ENCODE peak calls at places on chromosomes 3 and 15, in five cellular contexts. B is mesenchymal stem cell, L is neuronal stem cell, O is IMR-90, M is H9. C is an unnamed sample.

GRCh38 chr15:90018216-90018831 is 17.2 kb downstream of the ZNF710 start:
- DNase-seq in O (no peak), M (no peak), B (no peak), L (no peak), C (no peak)

GRCh38 chr3:11435420-11435819 is 163.2 kb downstream of the ATG7 start:
- DNase-seq in L (no peak), O (no peak), M (no peak), B (no peak), C (no peak)

GRCh38 chr15:78056714-78057269 is 20.7 kb downstream of the TBC1D2B start:
- DNase-seq in L (no peak), B (peak), M (no peak), O (peak), C (no peak)

GRCh38 chr3:15387171-15387581 is 40.2 kb downstream of the METTL6 start:
- DNase-seq in M (no peak), B (no peak), O (peak), L (no peak), C (no peak)

GRCh38 chr15:40420071-40420713 is 14.6 kb downstream of the IVD start:
- DNase-seq in M (no peak), B (no peak), L (no peak), O (no peak), C (no peak)

GRCh38 chr3:114078126-114078525 is 21.6 kb downstream of the QTRT2 start:
- DNase-seq in M (no peak), L (no peak), B (no peak), O (peak), C (no peak)

GRCh38 chr3:133667118-133667517 is 5.4 kb upstream of the TOPBP1 start:
- DNase-seq in L (no peak), O (no peak), B (no peak), M (no peak), C (no peak)

GRCh38 chr15:68511073-68511991 is 67.5 kb upstream of the CORO2B start:
- DNase-seq in L (no peak), B (no peak), M (no peak), O (peak), C (no peak)

GRCh38 chr3:128726691-128727031 is 678 bp downstream of the RAB7A start:
- DNase-seq in L (peak), O (peak), B (peak), M (no peak), C (peak)

GRCh38 chr3:16633948-16634347 is 28.7 kb upstream of the DAZL start:
- DNase-seq in O (no peak), L (no peak), B (no peak), M (no peak), C (no peak)
- H2BK15ac ChIP-seq in O (no peak), L (no peak), B (no peak), M (no peak), C (no peak)

GRCh38 chr3:16908878-16909277 is 24.1 kb downstream of the PLCL2 start:
- DNase-seq in L (no peak), O (no peak), M (no peak), B (no peak), C (no peak)

GRCh38 chr3:16908006-16908405 is 23.3 kb downstream of the PLCL2 start:
- DNase-seq in L (no peak), O (no peak), B (no peak), M (no peak), C (no peak)

GRCh38 chr3:16910207-16910606 is 25.5 kb downstream of the PLCL2 start:
- DNase-seq in L (no peak), B (no peak), O (no peak), M (no peak), C (no peak)

GRCh38 chr3:16908408-16908807 is 23.7 kb downstream of the PLCL2 start:
- DNase-seq in L (no peak), M (no peak), B (no peak), O (no peak), C (no peak)

GRCh38 chr3:16909802-16910201 is 25.0 kb downstream of the PLCL2 start:
- DNase-seq in O (no peak), B (no peak), L (no peak), M (no peak), C (no peak)
- H2BK15ac ChIP-seq in O (no peak), B (no peak), L (no peak), M (no peak), C (no peak)

GRCh38 chr15:91632176-91632575 is 221.3 kb upstream of the SLCO3A1 start:
- DNase-seq in O (no peak), M (no peak), L (no peak), B (no peak), C (peak)

GRCh38 chr15:91632981-91633380 is 220.5 kb upstream of the SLCO3A1 start:
- DNase-seq in O (no peak), B (no peak), M (no peak), L (no peak), C (no peak)

GRCh38 chr15:91630090-91630489 is 223.4 kb upstream of the SLCO3A1 start:
- DNase-seq in B (no peak), M (no peak), O (no peak), L (no peak), C (no peak)

GRCh38 chr15:91634163-91634562 is 219.3 kb upstream of the SLCO3A1 start:
- DNase-seq in M (no peak), B (no peak), O (no peak), L (no peak), C (no peak)
- H2BK15ac ChIP-seq in M (no peak), B (no peak), O (no peak), L (no peak), C (no peak)

GRCh38 chr3:48663489-48664312 is 1.0 kb upstream of the CELSR3 start:
- DNase-seq in O (peak), L (peak), B (peak), M (peak), C (peak)
- H2BK15ac ChIP-seq in O (peak), L (peak), B (no peak), M (no peak), C (no peak)

DNA sequence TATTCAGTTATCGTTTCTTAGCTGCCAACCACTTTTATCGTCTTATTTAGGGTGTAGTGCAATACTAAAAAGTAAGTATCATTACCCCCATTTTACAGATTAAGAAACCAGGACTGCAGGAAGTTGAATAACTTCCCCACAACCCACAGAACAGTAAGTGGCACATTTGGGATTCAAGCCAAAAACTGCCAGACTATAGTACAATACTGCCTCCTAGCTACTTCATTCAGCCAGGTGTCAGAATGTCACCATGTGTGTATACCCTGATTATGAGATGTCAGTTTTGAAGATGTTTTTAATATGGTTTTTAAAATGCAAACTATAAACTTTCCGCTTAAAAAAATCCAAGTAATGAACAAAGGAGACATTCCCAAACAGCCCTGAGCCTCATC is 74.2 kb upstream of the PROK2 start:
- DNase-seq in B (no peak), L (peak), O (no peak), M (no peak), C (peak)
- H2BK15ac ChIP-seq in B (no peak), L (no peak), O (no peak), M (no peak), C (no peak)